ENCODE peak calls at places on chromosomes 4 and X, in four cellular contexts. X, F, K and Q are unnamed samples.

GRCh38 chrX:139974496-139974895 is 9.2 kb upstream of the CXorf66 start:
- DNase-seq in X (no peak), F (no peak), K (no peak), Q (no peak)

GRCh38 chr4:23999714-24000113 is 109.9 kb upstream of the PPARGC1A start:
- DNase-seq in X (no peak), F (no peak), K (no peak), Q (no peak)

GRCh38 chrX:105822138-105823091 is at the start of gene NRK:
- DNase-seq in X (peak), F (peak), K (no peak), Q (peak)

GRCh38 chr4:186557486-186557885 is 2.1 kb upstream of the MTNR1A start:
- DNase-seq in X (no peak), F (no peak), K (no peak), Q (no peak)

GRCh38 chr4:6749340-6750171 is 33.0 kb upstream of the KIAA0232 start:
- DNase-seq in X (peak), F (peak), K (peak), Q (peak)

GRCh38 chr4:56907009-56907408 is 691 bp upstream of the REST start:
- DNase-seq in X (no peak), F (no peak), K (no peak), Q (peak)

GRCh38 chr4:114782842-114783595 is 184.4 kb downstream of the UGT8 start:
- DNase-seq in X (no peak), F (no peak), K (no peak), Q (no peak)

GRCh38 chr4:53608649-53609048 is 17.4 kb upstream of the LNX1 start:
- DNase-seq in X (no peak), F (no peak), K (no peak), Q (no peak)

GRCh38 chrX:118588715-118589114 is 93.1 kb downstream of the DOCK11 start:
- DNase-seq in X (no peak), F (no peak), K (no peak), Q (no peak)

GRCh38 chr4:7266525-7267292 is 74.4 kb downstream of the SORCS2 start:
- DNase-seq in X (no peak), F (no peak), K (no peak), Q (no peak)

GRCh38 chr4:83207497-83208105 is 77.0 kb downstream of the COQ2 start:
- DNase-seq in X (no peak), F (no peak), K (no peak), Q (no peak)

GRCh38 chr4:20954541-20954940 is 254.3 kb downstream of the PACRGL start:
- DNase-seq in X (no peak), F (no peak), K (no peak), Q (no peak)

GRCh38 chr4:6369511-6369910 is 99.9 kb downstream of the WFS1 start:
- DNase-seq in X (no peak), F (no peak), K (no peak), Q (no peak)

GRCh38 chr4:155759372-155760252 is 791 bp downstream of the GUCY1B1 start:
- DNase-seq in X (peak), F (peak), K (no peak), Q (peak)

GRCh38 chrX:145068450-145068849 is 178.9 kb upstream of the SPANXN1 start:
- DNase-seq in X (no peak), F (no peak), K (no peak), Q (no peak)
- H3K27ac ChIP-seq in X (no peak), F (no peak), K (no peak), Q (no peak)

GRCh38 chr4:48341776-48342558 is 638 bp downstream of the SLAIN2 start:
- DNase-seq in X (peak), F (peak), K (peak), Q (peak)
- TF ChIP-seq POLR2A in X (no peak), F (no peak), K (no peak), Q (no peak)

GRCh38 chrX:120253784-120254183 is 3.2 kb downstream of the ZBTB33 start:
- DNase-seq in X (no peak), F (no peak), K (no peak), Q (no peak)
- H3K27ac ChIP-seq in X (no peak), F (no peak), K (no peak), Q (no peak)

GRCh38 chrX:129445436-129445835 is 77.9 kb downstream of the SMARCA1 start:
- DNase-seq in X (no peak), F (no peak), K (no peak), Q (no peak)
- TF ChIP-seq POLR2A in X (no peak), F (no peak), K (no peak), Q (no peak)